ENCODE peak calls at places on chromosomes 5 and 9, in seven cellular contexts. F is hepatocyte; I is breast epithelium; D is GM03348; Y is stimulated activated CD8-positive, alpha-beta memory T cell treated with anti-CD3 and anti-CD28 coated beads, Interleukin-7, amount 100 ng/mL, for 24 hours; S is NCI-H2171; C is AG09309. P is an unnamed sample.

GRCh38 chr5:177496111-177497010 is 1.0 kb downstream of the PDLIM7 start:
- DNase-seq in F (peak; percentile 94), Y (no peak), I (peak; percentile 82), C (peak; percentile 74), S (peak; percentile 32), D (peak; percentile 92), P (peak; percentile 91)

GRCh38 chr5:1101991-1102713 is 9.7 kb downstream of the SLC12A7 start:
- DNase-seq in S (no peak), C (no peak), D (no peak), I (no peak), F (peak; percentile 69), Y (no peak), P (no peak)

GRCh38 chr5:159826351-159827222 is 89.7 kb upstream of the ADRA1B start:
- DNase-seq in S (no peak), C (peak; percentile 38), F (peak; percentile 27), I (no peak), Y (no peak), D (peak; percentile 65), P (no peak)

GRCh38 chr9:72984990-72985389 is 32.1 kb upstream of the ALDH1A1 start:
- DNase-seq in D (no peak), I (no peak), Y (no peak), S (no peak), C (no peak), F (no peak), P (no peak)

GRCh38 chr5:119945696-119946095 is 316.3 kb downstream of the FAM170A start:
- DNase-seq in C (no peak), F (no peak), I (no peak), Y (no peak), S (no peak), D (no peak), P (no peak)

GRCh38 chr5:84433461-84433860 is 48.8 kb upstream of the EDIL3 start:
- DNase-seq in Y (no peak), C (no peak), F (no peak), D (peak; percentile 27), I (no peak), S (no peak), P (no peak)

GRCh38 chr5:133109655-133110483 is 58.1 kb downstream of the HSPA4 start:
- DNase-seq in S (no peak), C (no peak), Y (no peak), F (no peak), D (peak; percentile 49), I (no peak), P (no peak)

GRCh38 chr5:76938177-76938576 is 14.7 kb upstream of the CRHBP start:
- DNase-seq in Y (no peak), F (no peak), I (no peak), S (no peak), D (no peak), C (no peak), P (no peak)

GRCh38 chr5:178606269-178606668 is 16.1 kb upstream of the COL23A1 start:
- DNase-seq in Y (no peak), I (no peak), S (no peak), F (no peak), D (no peak), C (no peak), P (no peak)

GRCh38 chr9:126080641-126081040 is 246.0 kb upstream of the MVB12B start:
- DNase-seq in Y (no peak), S (no peak), F (no peak), C (no peak), D (no peak), I (no peak), P (no peak)

GRCh38 chr5:157603333-157604190 is 28.0 kb upstream of the ADAM19 start:
- DNase-seq in S (no peak), I (no peak), D (peak; percentile 81), Y (no peak), C (peak; percentile 81), F (no peak), P (no peak)

GRCh38 chr5:68542207-68542606 is 326.7 kb downstream of the PIK3R1 start:
- DNase-seq in S (no peak), Y (no peak), I (no peak), F (no peak), D (no peak), C (no peak), P (no peak)

GRCh38 chr5:175894805-175895204 is 23.4 kb downstream of the CPLX2 start:
- DNase-seq in Y (no peak), C (no peak), F (no peak), S (peak; percentile 68), I (no peak), D (no peak), P (no peak)

GRCh38 chr9:129109952-129110739 is 447 bp downstream of the CRAT start:
- DNase-seq in C (no peak), S (no peak), D (peak; percentile 66), I (no peak), F (peak; percentile 49), Y (no peak), P (no peak)

GRCh38 chr5:139698461-139699146 is 50.5 kb downstream of the CXXC5 start:
- DNase-seq in F (peak; percentile 73), Y (no peak), D (peak; percentile 88), I (peak; percentile 79), C (no peak), S (no peak), P (no peak)

GRCh38 chr9:73030370-73031039 is 77.7 kb upstream of the ALDH1A1 start:
- DNase-seq in D (no peak), Y (no peak), F (no peak), I (no peak), S (no peak), C (no peak), P (no peak)

GRCh38 chr5:56003179-56003578 is 8.4 kb upstream of the IL6ST start:
- DNase-seq in I (no peak), S (no peak), Y (no peak), C (no peak), D (peak; percentile 39), F (peak; percentile 87), P (no peak)

GRCh38 chr5:66307647-66308257 is 163.7 kb downstream of the SREK1 start:
- DNase-seq in C (peak; percentile 38), S (peak; percentile 34), I (no peak), Y (no peak), D (peak; percentile 72), F (peak; percentile 80), P (no peak)

GRCh38 chr5:106397700-106398099 is 1273.0 kb downstream of the EFNA5 start:
- DNase-seq in Y (no peak), D (peak; percentile 48), S (no peak), C (peak; percentile 63), F (no peak), I (peak; percentile 27), P (no peak)

GRCh38 chr9:111974092-111974681 is 77.6 kb downstream of the UGCG start:
- DNase-seq in D (peak; percentile 62), C (peak; percentile 29), F (peak; percentile 66), I (peak; percentile 23), S (peak; percentile 21), Y (no peak), P (no peak)

GRCh38 chr9:116800885-116801284 is 113.8 kb downstream of the TRIM32 start:
- DNase-seq in Y (no peak), C (no peak), I (no peak), F (no peak), S (peak; percentile 60), D (no peak), P (no peak)

GRCh38 chr9:91778031-91778430 is 172.0 kb downstream of the ROR2 start:
- DNase-seq in S (no peak), F (no peak), D (no peak), C (no peak), Y (no peak), I (no peak), P (no peak)

GRCh38 chr5:91468643-91469422 is 85.7 kb upstream of the ARRDC3 start:
- DNase-seq in D (no peak), Y (no peak), S (no peak), F (no peak), I (no peak), C (no peak), P (no peak)

GRCh38 chr9:89387970-89388867 is 69.9 kb downstream of the SECISBP2 start:
- DNase-seq in I (peak; percentile 62), F (peak; percentile 67), Y (no peak), D (peak; percentile 91), C (peak; percentile 84), S (no peak), P (no peak)

GRCh38 chr5:100464418-100464817 is 70.8 kb upstream of the FAM174A start:
- DNase-seq in I (no peak), D (peak; percentile 16), C (peak; percentile 1), Y (no peak), F (peak; percentile 15), S (no peak), P (no peak)

GRCh38 chr9:93574091-93574899 is 2.1 kb upstream of the PHF2 start:
- DNase-seq in D (no peak), S (no peak), I (peak; percentile 16), C (no peak), F (no peak), Y (no peak), P (peak; percentile 50)

GRCh38 chr5:177500685-177501522 is 3.5 kb upstream of the PDLIM7 start:
- DNase-seq in I (peak; percentile 78), F (peak; percentile 96), C (no peak), D (peak; percentile 89), Y (peak; percentile 86), S (peak; percentile 51), P (peak; percentile 95)

GRCh38 chr9:119938871-119939270 is 569.6 kb upstream of the BRINP1 start:
- DNase-seq in I (no peak), D (no peak), Y (no peak), S (no peak), C (peak; percentile 34), F (no peak), P (no peak)

GRCh38 chr5:171420429-171421231 is 1.2 kb downstream of the FGF18 start:
- DNase-seq in I (peak; percentile 25), F (peak; percentile 87), D (peak; percentile 86), Y (no peak), S (peak; percentile 11), C (peak; percentile 63), P (peak; percentile 90)

GRCh38 chr9:79357620-79358019 is 214.1 kb upstream of the TLE4 start:
- DNase-seq in D (no peak), S (no peak), F (no peak), I (no peak), Y (no peak), C (no peak), P (no peak)

GRCh38 chr9:87714819-87715218 is 11.1 kb upstream of the CTSL start:
- DNase-seq in C (peak; percentile 73), F (peak; percentile 68), I (no peak), S (no peak), Y (no peak), D (peak; percentile 70), P (no peak)

GRCh38 chr5:178466342-178466741 is 123.9 kb downstream of the COL23A1 start:
- DNase-seq in F (no peak), C (no peak), D (no peak), Y (no peak), I (no peak), S (no peak), P (no peak)

GRCh38 chr5:103607346-103607745 is 44.8 kb upstream of the NUDT12 start:
- DNase-seq in C (no peak), S (no peak), Y (no peak), D (no peak), F (no peak), I (no peak), P (no peak)

GRCh38 chr5:153629496-153629895 is 139.0 kb downstream of the GRIA1 start:
- DNase-seq in Y (no peak), I (no peak), C (no peak), D (no peak), F (no peak), S (no peak), P (no peak)

GRCh38 chr5:164597293-164597900 is 1092.0 kb downstream of the MAT2B start:
- DNase-seq in D (no peak), S (no peak), C (no peak), Y (no peak), I (no peak), F (peak; percentile 14), P (no peak)

GRCh38 chr9:23621166-23621565 is 204.9 kb downstream of the ELAVL2 start:
- DNase-seq in F (no peak), I (no peak), S (no peak), Y (no peak), C (no peak), D (no peak), P (no peak)